ENCODE peak calls at places on chromosome 22, in eight cellular contexts. S is OCI-LY7, M is skeletal muscle cell, F is body of pancreas, R is transverse colon, N is stomach, E is left ventricle myocardium inferior, B is fibroblast of the aortic adventitia. X is an unnamed sample.

GRCh38 chr22:33631777-33632176 is 288.5 kb downstream of the LARGE1 start:
- DNase-seq in S (no peak), M (no peak), F (no peak), R (no peak), N (no peak), E (no peak), B (no peak), X (no peak)

GRCh38 chr22:21728270-21728669 is 7.3 kb downstream of the YPEL1 start:
- DNase-seq in S (no peak), M (no peak), F (no peak), R (no peak), N (no peak), E (no peak), B (no peak), X (no peak)

GRCh38 chr22:35337932-35338331 is 38.2 kb downstream of the TOM1 start:
- DNase-seq in S (no peak), M (no peak), F (no peak), R (no peak), N (no peak), E (no peak), B (no peak), X (no peak)

GRCh38 chr22:30253205-30253852 is 6.8 kb upstream of the LIF start:
- DNase-seq in S (no peak), M (no peak), F (peak; percentile 80), R (peak; percentile 82), N (peak; percentile 43), E (peak; percentile 78), B (peak; percentile 62), X (no peak)

GRCh38 chr22:20479612-20480196 is 15.9 kb downstream of the KLHL22 start:
- DNase-seq in S (no peak), M (no peak), F (no peak), R (no peak), N (no peak), E (no peak), B (peak; percentile 22), X (no peak)

GRCh38 chr22:20807315-20807752 is 33.4 kb downstream of the SERPIND1 start:
- DNase-seq in S (no peak), M (peak; percentile 82), F (no peak), R (no peak), N (no peak), E (no peak), B (peak; percentile 84), X (no peak)

GRCh38 chr22:43520632-43521039 is 108.8 kb downstream of the MPPED1 start:
- DNase-seq in S (no peak), M (no peak), F (no peak), R (no peak), N (no peak), E (no peak), B (no peak), X (no peak)

GRCh38 chr22:42930810-42931420 is 73.8 kb upstream of the ARFGAP3 start:
- DNase-seq in S (peak; percentile 15), M (no peak), F (peak; percentile 89), R (no peak), N (no peak), E (peak; percentile 63), B (peak; percentile 32), X (no peak)

GRCh38 chr22:30159082-30159481 is 78.8 kb downstream of the HORMAD2 start:
- DNase-seq in S (no peak), M (no peak), F (no peak), R (no peak), N (no peak), E (no peak), B (no peak), X (no peak)

GRCh38 chr22:44663256-44663999 is 38.6 kb upstream of the PRR5 start:
- DNase-seq in S (no peak), M (no peak), F (no peak), R (no peak), N (no peak), E (no peak), B (no peak), X (no peak)

GRCh38 chr22:44500623-44501022 is 2.6 kb upstream of the RTL6 start:
- DNase-seq in S (no peak), M (no peak), F (no peak), R (no peak), N (no peak), E (no peak), B (no peak), X (no peak)

GRCh38 chr22:44146088-44146861 is 34.5 kb upstream of the PARVG start:
- DNase-seq in S (no peak), M (no peak), F (no peak), R (no peak), N (no peak), E (no peak), B (no peak), X (no peak)

GRCh38 chr22:29842172-29842571 is 4.1 kb upstream of the ASCC2 start:
- DNase-seq in S (no peak), M (no peak), F (no peak), R (no peak), N (no peak), E (no peak), B (no peak), X (no peak)

DNA sequence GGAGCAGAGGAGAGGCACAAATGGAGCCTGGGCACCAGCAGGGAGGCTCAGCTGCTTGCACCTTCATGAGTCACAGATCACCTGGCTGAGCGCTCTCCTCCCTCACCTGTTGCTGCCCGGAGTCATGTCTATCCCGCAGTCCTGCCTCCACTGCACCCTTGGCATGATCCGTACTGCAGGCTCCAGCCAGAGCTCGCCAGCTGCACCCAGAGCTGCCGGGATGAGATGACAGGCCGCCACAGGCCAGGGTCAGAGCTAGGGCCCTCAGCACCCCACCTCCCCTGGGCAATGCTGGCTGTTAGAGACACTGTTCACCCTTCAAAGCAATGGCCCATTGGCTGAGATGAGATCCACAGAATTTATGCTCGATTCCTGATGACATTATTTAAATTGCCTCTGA is 702.8 kb downstream of the TBC1D22A start:
- DNase-seq in S (no peak), M (no peak), F (no peak), R (no peak), N (no peak), E (no peak), B (no peak), X (no peak)
- H3K4me3 ChIP-seq in S (no peak overlapping the region), M (no peak overlapping the region), F (no peak overlapping the region), R (no peak overlapping the region), N (no peak overlapping the region), E (no peak overlapping the region), B (no peak overlapping the region), X (no peak overlapping the region)

GRCh38 chr22:46060292-46061123 is 83.5 kb upstream of the WNT7B start:
- DNase-seq in S (no peak), M (no peak), F (peak; percentile 10), R (no peak), N (peak; percentile 23), E (no peak), B (no peak), X (no peak)

GRCh38 chr22:46061431-46062231 is 84.7 kb upstream of the WNT7B start:
- DNase-seq in S (no peak), M (no peak), F (peak; percentile 16), R (peak; percentile 11), N (peak; percentile 44), E (peak; percentile 22), B (no peak), X (no peak)

GRCh38 chr22:46062232-46062615 is 85.3 kb upstream of the WNT7B start:
- DNase-seq in S (no peak), M (no peak), F (no peak), R (peak; percentile 4), N (no peak), E (no peak), B (no peak), X (no peak)

GRCh38 chr22:46062971-46063631 is 86.1 kb upstream of the WNT7B start:
- DNase-seq in S (no peak), M (no peak), F (peak; percentile 18), R (peak; percentile 7), N (peak; percentile 19), E (peak; percentile 9), B (no peak), X (no peak)

GRCh38 chr22:46061124-46061410 is 84.1 kb upstream of the WNT7B start:
- DNase-seq in S (no peak), M (no peak), F (no peak), R (peak; percentile 3), N (no peak), E (no peak), B (no peak), X (no peak)
- H3K4me3 ChIP-seq in S (no peak overlapping the region), M (no peak overlapping the region), F (no peak overlapping the region), R (no peak overlapping the region), N (peak overlapping the region; percentile 17), E (peak overlapping the region; percentile 27), B (no peak overlapping the region), X (no peak overlapping the region)

GRCh38 chr22:36860821-36861659 is at the start of gene NCF4:
- DNase-seq in S (peak; percentile 95), M (no peak), F (peak; percentile 37), R (peak; percentile 77), N (peak; percentile 57), E (peak; percentile 64), B (no peak), X (peak; percentile 63)
- H3K4me3 ChIP-seq in S (peak within 1 kb of the TSS; percentile 73), M (no peak within 1 kb of the TSS), F (no peak within 1 kb of the TSS), R (no peak within 1 kb of the TSS), N (peak within 1 kb of the TSS; percentile 25), E (peak within 1 kb of the TSS; percentile 36), B (no peak within 1 kb of the TSS), X (peak within 1 kb of the TSS; percentile 41)

DNA sequence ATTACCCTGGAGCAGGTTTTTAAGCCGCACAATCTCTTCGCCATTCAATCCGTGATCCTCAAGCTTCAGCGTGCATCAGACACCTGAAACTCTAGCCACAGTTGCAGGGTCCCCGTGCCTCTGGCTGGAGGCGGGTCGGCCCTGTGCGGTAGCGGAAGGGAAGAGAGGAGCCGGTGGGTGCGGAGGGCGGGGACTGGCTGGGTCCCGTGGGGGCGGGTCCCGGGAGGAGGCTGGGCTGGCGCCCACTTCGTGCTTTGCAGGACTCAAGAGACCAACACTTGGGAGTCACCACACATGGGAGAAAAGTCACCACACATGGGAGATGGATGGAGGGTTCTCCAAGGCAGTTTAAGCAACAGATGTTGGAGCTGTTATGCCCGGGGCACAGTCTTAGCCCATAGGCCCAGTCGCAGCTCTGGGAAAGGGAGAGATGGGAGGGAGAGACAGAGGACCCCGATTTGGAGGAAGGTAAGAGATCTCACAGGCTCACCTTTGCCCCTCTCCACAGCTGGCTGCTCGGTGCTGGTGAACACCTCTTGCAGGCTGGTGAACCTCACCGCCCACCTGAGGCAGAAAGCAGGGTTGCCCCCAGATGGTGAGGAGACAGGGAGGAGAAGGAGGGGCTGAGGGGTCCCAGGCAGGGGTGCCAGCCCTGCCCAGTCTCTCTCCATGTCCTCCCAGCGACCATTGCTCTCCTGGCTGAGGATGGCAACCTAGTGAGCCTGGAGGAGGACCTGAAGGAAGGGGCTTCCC is 965 bp downstream of the C22orf15 start:
- DNase-seq in S (peak; percentile 73), M (no peak), F (no peak), R (no peak), N (no peak), E (no peak), B (no peak), X (no peak)
- H3K4me3 ChIP-seq in S (peak overlapping the region; percentile 99), M (peak overlapping the region; percentile 20), F (no peak overlapping the region), R (no peak overlapping the region), N (peak overlapping the region; percentile 20), E (peak overlapping the region; percentile 78), B (no peak overlapping the region), X (no peak overlapping the region)

X was measured in MM.1S.